ENCODE peak calls at places on chromosomes 7 and 10, in eight cellular contexts. One of them, this sample, is unnamed.

GRCh38 chr7:19522486-19522885 is 186.4 kb downstream of the POLR1F start:
- DNase-seq in cardiac muscle cell: no peak
- DNase-seq in transverse colon: no peak
- DNase-seq in AG04450: no peak
- DNase-seq in GM13976: no peak
- DNase-seq in HCT116: no peak
- DNase-seq in NB4: no peak
- DNase-seq in H9: no peak
- DNase-seq in this sample: no peak

GRCh38 chr7:50818324-50818723 is 35.6 kb upstream of the GRB10 start:
- DNase-seq in cardiac muscle cell: no peak
- DNase-seq in transverse colon: no peak
- DNase-seq in AG04450: no peak
- DNase-seq in GM13976: no peak
- DNase-seq in HCT116: no peak
- DNase-seq in NB4: no peak
- DNase-seq in H9: no peak
- DNase-seq in this sample: no peak

GRCh38 chr7:120064565-120064964 is 208.4 kb upstream of the KCND2 start:
- DNase-seq in cardiac muscle cell: no peak
- DNase-seq in transverse colon: no peak
- DNase-seq in AG04450: peak; percentile 60
- DNase-seq in GM13976: no peak
- DNase-seq in HCT116: no peak
- DNase-seq in NB4: no peak
- DNase-seq in H9: no peak
- DNase-seq in this sample: no peak

GRCh38 chr7:76302299-76303056 is at the start of gene HSPB1:
- DNase-seq in cardiac muscle cell: peak; percentile 96
- DNase-seq in transverse colon: peak; percentile 94
- DNase-seq in AG04450: peak; percentile 69
- DNase-seq in GM13976: peak; percentile 96
- DNase-seq in HCT116: peak; percentile 79
- DNase-seq in NB4: peak; percentile 83
- DNase-seq in H9: peak; percentile 77
- DNase-seq in this sample: peak; percentile 91

GRCh38 chr10:77011823-77012566 is 625.6 kb downstream of the KCNMA1 start:
- DNase-seq in cardiac muscle cell: no peak
- DNase-seq in transverse colon: no peak
- DNase-seq in AG04450: no peak
- DNase-seq in GM13976: no peak
- DNase-seq in HCT116: no peak
- DNase-seq in NB4: no peak
- DNase-seq in H9: no peak
- DNase-seq in this sample: no peak

GRCh38 chr7:156639426-156640256 is 933 bp upstream of the RNF32 start:
- DNase-seq in cardiac muscle cell: no peak
- DNase-seq in transverse colon: peak; percentile 14
- DNase-seq in AG04450: no peak
- DNase-seq in GM13976: no peak
- DNase-seq in HCT116: no peak
- DNase-seq in NB4: peak; percentile 73
- DNase-seq in H9: peak; percentile 45
- DNase-seq in this sample: no peak

GRCh38 chr7:71706576-71706975 is 574.6 kb downstream of the GALNT17 start:
- DNase-seq in cardiac muscle cell: no peak
- DNase-seq in transverse colon: no peak
- DNase-seq in AG04450: no peak
- DNase-seq in GM13976: no peak
- DNase-seq in HCT116: no peak
- DNase-seq in NB4: no peak
- DNase-seq in H9: no peak
- DNase-seq in this sample: no peak

GRCh38 chr10:65793738-65794425 is 1132.0 kb upstream of the LRRTM3 start:
- DNase-seq in cardiac muscle cell: no peak
- DNase-seq in transverse colon: peak; percentile 74
- DNase-seq in AG04450: no peak
- DNase-seq in GM13976: no peak
- DNase-seq in HCT116: no peak
- DNase-seq in NB4: no peak
- DNase-seq in H9: no peak
- DNase-seq in this sample: no peak

GRCh38 chr10:22259280-22259679 is 41.5 kb upstream of the EBLN1 start:
- DNase-seq in cardiac muscle cell: no peak
- DNase-seq in transverse colon: no peak
- DNase-seq in AG04450: no peak
- DNase-seq in GM13976: no peak
- DNase-seq in HCT116: no peak
- DNase-seq in NB4: peak; percentile 12
- DNase-seq in H9: no peak
- DNase-seq in this sample: no peak

GRCh38 chr7:2247141-2247985 is 5.3 kb downstream of the NUDT1 start:
- DNase-seq in cardiac muscle cell: peak; percentile 51
- DNase-seq in transverse colon: no peak
- DNase-seq in AG04450: no peak
- DNase-seq in GM13976: peak; percentile 77
- DNase-seq in HCT116: no peak
- DNase-seq in NB4: peak; percentile 59
- DNase-seq in H9: peak; percentile 75
- DNase-seq in this sample: no peak

GRCh38 chr10:73648975-73649829 is 6.6 kb downstream of the SYNPO2L start:
- DNase-seq in cardiac muscle cell: peak; percentile 31
- DNase-seq in transverse colon: no peak
- DNase-seq in AG04450: no peak
- DNase-seq in GM13976: no peak
- DNase-seq in HCT116: no peak
- DNase-seq in NB4: no peak
- DNase-seq in H9: no peak
- DNase-seq in this sample: no peak

GRCh38 chr7:101558742-101559325 is 70.3 kb downstream of the MYL10 start:
- DNase-seq in cardiac muscle cell: no peak
- DNase-seq in transverse colon: no peak
- DNase-seq in AG04450: no peak
- DNase-seq in GM13976: no peak
- DNase-seq in HCT116: no peak
- DNase-seq in NB4: peak; percentile 49
- DNase-seq in H9: peak; percentile 30
- DNase-seq in this sample: no peak

GRCh38 chr10:123573236-123574147 is 92.7 kb upstream of the GPR26 start:
- DNase-seq in cardiac muscle cell: peak; percentile 63
- DNase-seq in transverse colon: peak; percentile 59
- DNase-seq in AG04450: no peak
- DNase-seq in GM13976: peak; percentile 75
- DNase-seq in HCT116: peak; percentile 83
- DNase-seq in NB4: peak; percentile 66
- DNase-seq in H9: peak; percentile 92
- DNase-seq in this sample: no peak

GRCh38 chr7:34748244-34749039 is 90.4 kb downstream of the NPSR1 start:
- DNase-seq in cardiac muscle cell: no peak
- DNase-seq in transverse colon: peak; percentile 80
- DNase-seq in AG04450: no peak
- DNase-seq in GM13976: no peak
- DNase-seq in HCT116: peak; percentile 89
- DNase-seq in NB4: no peak
- DNase-seq in H9: peak; percentile 38
- DNase-seq in this sample: no peak

GRCh38 chr10:100632027-100632426 is 96.3 kb downstream of the HIF1AN start:
- DNase-seq in cardiac muscle cell: no peak
- DNase-seq in transverse colon: no peak
- DNase-seq in AG04450: no peak
- DNase-seq in GM13976: no peak
- DNase-seq in HCT116: no peak
- DNase-seq in NB4: no peak
- DNase-seq in H9: no peak
- DNase-seq in this sample: no peak

GRCh38 chr10:100636848-100637553 is 101.3 kb downstream of the HIF1AN start:
- DNase-seq in cardiac muscle cell: no peak
- DNase-seq in transverse colon: no peak
- DNase-seq in AG04450: no peak
- DNase-seq in GM13976: no peak
- DNase-seq in HCT116: no peak
- DNase-seq in NB4: no peak
- DNase-seq in H9: no peak
- DNase-seq in this sample: no peak

GRCh38 chr10:100642295-100642994 is 102.9 kb upstream of the PAX2 start:
- DNase-seq in cardiac muscle cell: no peak
- DNase-seq in transverse colon: no peak
- DNase-seq in AG04450: no peak
- DNase-seq in GM13976: no peak
- DNase-seq in HCT116: no peak
- DNase-seq in NB4: no peak
- DNase-seq in H9: peak; percentile 82
- DNase-seq in this sample: no peak

GRCh38 chr10:100634034-100634433 is 98.3 kb downstream of the HIF1AN start:
- DNase-seq in cardiac muscle cell: no peak
- DNase-seq in transverse colon: no peak
- DNase-seq in AG04450: no peak
- DNase-seq in GM13976: no peak
- DNase-seq in HCT116: no peak
- DNase-seq in NB4: no peak
- DNase-seq in H9: no peak
- DNase-seq in this sample: no peak

GRCh38 chr10:100637785-100638184 is 102.0 kb downstream of the HIF1AN start:
- DNase-seq in cardiac muscle cell: peak; percentile 46
- DNase-seq in transverse colon: no peak
- DNase-seq in AG04450: no peak
- DNase-seq in GM13976: peak; percentile 53
- DNase-seq in HCT116: peak; percentile 56
- DNase-seq in NB4: peak; percentile 36
- DNase-seq in H9: peak; percentile 90
- DNase-seq in this sample: no peak
- TF ChIP-seq CTCF in cardiac muscle cell: peak; percentile 48
- TF ChIP-seq CTCF in transverse colon: peak; percentile 18
- TF ChIP-seq CTCF in AG04450: peak; percentile 36
- TF ChIP-seq CTCF in GM13976: peak; percentile 17
- TF ChIP-seq CTCF in HCT116: peak; percentile 98
- TF ChIP-seq CTCF in NB4: peak; percentile 47
- TF ChIP-seq CTCF in H9: peak; percentile 85
- TF ChIP-seq CTCF in this sample: peak; percentile 42

GRCh38 chr10:69885379-69886156 is 83.9 kb downstream of the COL13A1 start:
- DNase-seq in cardiac muscle cell: no peak
- DNase-seq in transverse colon: no peak
- DNase-seq in AG04450: no peak
- DNase-seq in GM13976: no peak
- DNase-seq in HCT116: no peak
- DNase-seq in NB4: no peak
- DNase-seq in H9: no peak
- DNase-seq in this sample: no peak
- TF ChIP-seq CTCF in cardiac muscle cell: peak; percentile 40
- TF ChIP-seq CTCF in transverse colon: peak; percentile 52
- TF ChIP-seq CTCF in AG04450: peak; percentile 54
- TF ChIP-seq CTCF in GM13976: no peak
- TF ChIP-seq CTCF in HCT116: no peak
- TF ChIP-seq CTCF in NB4: peak; percentile 36
- TF ChIP-seq CTCF in H9: peak; percentile 62
- TF ChIP-seq CTCF in this sample: peak; percentile 44

DNA sequence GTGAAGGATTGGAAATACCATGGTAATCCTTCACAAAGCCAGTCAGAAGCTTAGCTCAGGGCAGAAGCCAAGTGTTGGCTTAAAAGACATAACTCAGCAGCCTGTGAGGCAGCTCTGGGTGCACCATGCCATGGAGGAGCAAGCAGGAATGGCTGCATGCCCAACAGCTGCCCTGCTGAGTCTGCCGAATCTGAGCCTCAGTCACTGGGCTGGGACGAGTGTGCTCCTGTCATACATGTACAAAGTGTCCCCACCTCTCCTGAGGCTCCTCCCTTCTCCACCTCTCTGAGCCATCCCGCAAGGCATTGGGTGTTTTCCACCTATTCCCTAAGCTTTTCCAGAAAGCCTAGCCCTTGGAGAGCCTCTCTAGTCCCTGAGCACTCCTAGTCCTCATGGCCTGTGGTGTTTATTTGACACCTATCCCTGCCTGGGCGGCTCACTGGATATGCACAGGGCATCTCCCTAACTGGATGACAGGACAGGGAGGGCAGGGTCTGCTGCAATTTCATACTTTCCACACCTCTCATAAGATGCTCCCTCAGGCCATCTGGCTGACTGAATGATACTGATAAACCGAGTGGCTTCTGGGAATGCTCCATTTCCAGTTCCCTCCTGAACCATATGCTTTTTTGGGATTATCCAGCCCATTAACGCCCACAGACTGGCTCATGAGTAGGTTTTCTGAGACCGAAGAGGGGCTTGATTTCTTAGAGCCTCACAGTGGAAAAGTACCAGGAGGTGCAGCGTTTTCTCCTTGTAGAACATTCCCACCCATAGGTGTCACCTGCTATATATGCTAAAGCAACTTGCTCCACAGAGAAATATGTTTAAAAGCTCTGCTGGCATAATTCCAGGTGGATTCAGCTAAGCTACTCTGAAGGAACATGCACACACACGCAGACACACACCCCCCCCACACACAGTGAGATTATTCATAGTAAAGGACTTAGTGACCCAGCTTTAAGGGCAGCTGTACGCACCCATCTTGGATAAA is 199.3 kb downstream of the SNX10 start:
- DNase-seq in cardiac muscle cell: no peak
- DNase-seq in transverse colon: peak; percentile 31
- DNase-seq in AG04450: no peak
- DNase-seq in GM13976: no peak
- DNase-seq in HCT116: no peak
- DNase-seq in NB4: no peak
- DNase-seq in H9: no peak
- DNase-seq in this sample: no peak
- TF ChIP-seq CTCF in cardiac muscle cell: no peak
- TF ChIP-seq CTCF in transverse colon: no peak
- TF ChIP-seq CTCF in AG04450: no peak
- TF ChIP-seq CTCF in GM13976: no peak
- TF ChIP-seq CTCF in HCT116: no peak
- TF ChIP-seq CTCF in NB4: no peak
- TF ChIP-seq CTCF in H9: no peak
- TF ChIP-seq CTCF in this sample: no peak

GRCh38 chr7:84916161-84916560 is 270.7 kb downstream of the SEMA3D start:
- DNase-seq in cardiac muscle cell: no peak
- DNase-seq in transverse colon: no peak
- DNase-seq in AG04450: no peak
- DNase-seq in GM13976: no peak
- DNase-seq in HCT116: no peak
- DNase-seq in NB4: no peak
- DNase-seq in H9: no peak
- DNase-seq in this sample: no peak

GRCh38 chr7:84912993-84913635 is 273.7 kb downstream of the SEMA3D start:
- DNase-seq in cardiac muscle cell: no peak
- DNase-seq in transverse colon: no peak
- DNase-seq in AG04450: no peak
- DNase-seq in GM13976: no peak
- DNase-seq in HCT116: no peak
- DNase-seq in NB4: no peak
- DNase-seq in H9: peak; percentile 51
- DNase-seq in this sample: no peak

GRCh38 chr7:84912537-84912936 is 274.3 kb downstream of the SEMA3D start:
- DNase-seq in cardiac muscle cell: no peak
- DNase-seq in transverse colon: no peak
- DNase-seq in AG04450: no peak
- DNase-seq in GM13976: no peak
- DNase-seq in HCT116: no peak
- DNase-seq in NB4: no peak
- DNase-seq in H9: no peak
- DNase-seq in this sample: no peak

GRCh38 chr7:84913731-84914130 is 273.1 kb downstream of the SEMA3D start:
- DNase-seq in cardiac muscle cell: no peak
- DNase-seq in transverse colon: no peak
- DNase-seq in AG04450: no peak
- DNase-seq in GM13976: no peak
- DNase-seq in HCT116: no peak
- DNase-seq in NB4: no peak
- DNase-seq in H9: no peak
- DNase-seq in this sample: no peak

GRCh38 chr7:84914598-84914997 is 272.3 kb downstream of the SEMA3D start:
- DNase-seq in cardiac muscle cell: peak; percentile 15
- DNase-seq in transverse colon: no peak
- DNase-seq in AG04450: no peak
- DNase-seq in GM13976: no peak
- DNase-seq in HCT116: peak; percentile 10
- DNase-seq in NB4: no peak
- DNase-seq in H9: no peak
- DNase-seq in this sample: no peak
- TF ChIP-seq CTCF in cardiac muscle cell: no peak
- TF ChIP-seq CTCF in transverse colon: no peak
- TF ChIP-seq CTCF in AG04450: no peak
- TF ChIP-seq CTCF in GM13976: no peak
- TF ChIP-seq CTCF in HCT116: peak; percentile 20
- TF ChIP-seq CTCF in NB4: no peak
- TF ChIP-seq CTCF in H9: peak; percentile 51
- TF ChIP-seq CTCF in this sample: no peak